ENCODE peak calls at places on chromosomes 12 and 14, in four cellular contexts. One of them, this sample, is unnamed.

GRCh38 chr12:113755098-113755497 is 211.0 kb downstream of the RBM19 start:
- DNase-seq in osteocyte: no peak
- DNase-seq in cardiac muscle cell: no peak
- DNase-seq in natural killer cell: no peak
- DNase-seq in this sample: no peak

GRCh38 chr14:106790189-106791036 is 1264.0 kb downstream of the TMEM121 start:
- DNase-seq in cardiac muscle cell: no peak
- DNase-seq in osteocyte: no peak
- DNase-seq in natural killer cell: peak; percentile 73
- DNase-seq in this sample: peak; percentile 53

GRCh38 chr12:131043401-131043871 is 89.7 kb downstream of the ADGRD1 start:
- DNase-seq in osteocyte: no peak
- DNase-seq in cardiac muscle cell: no peak
- DNase-seq in natural killer cell: no peak
- DNase-seq in this sample: no peak

GRCh38 chr12:93429852-93430251 is 11.9 kb downstream of the UBE2N start:
- DNase-seq in cardiac muscle cell: no peak
- DNase-seq in natural killer cell: no peak
- DNase-seq in osteocyte: no peak
- DNase-seq in this sample: no peak

GRCh38 chr12:68521321-68521839 is 89.3 kb upstream of the RAP1B start:
- DNase-seq in natural killer cell: no peak
- DNase-seq in cardiac muscle cell: no peak
- DNase-seq in osteocyte: no peak
- DNase-seq in this sample: no peak

GRCh38 chr12:2277492-2278153 is 224.8 kb downstream of the CACNA1C start:
- DNase-seq in osteocyte: no peak
- DNase-seq in cardiac muscle cell: no peak
- DNase-seq in natural killer cell: no peak
- DNase-seq in this sample: no peak

GRCh38 chr12:93753285-93753684 is 76.1 kb downstream of the CRADD start:
- DNase-seq in natural killer cell: no peak
- DNase-seq in cardiac muscle cell: no peak
- DNase-seq in osteocyte: no peak
- DNase-seq in this sample: no peak

GRCh38 chr12:21642707-21643389 is 14.8 kb downstream of the LDHB start:
- DNase-seq in natural killer cell: no peak
- DNase-seq in cardiac muscle cell: no peak
- DNase-seq in osteocyte: no peak
- DNase-seq in this sample: no peak

GRCh38 chr14:32896979-32897723 is 41.5 kb upstream of the NPAS3 start:
- DNase-seq in osteocyte: no peak
- DNase-seq in natural killer cell: no peak
- DNase-seq in cardiac muscle cell: no peak
- DNase-seq in this sample: no peak

GRCh38 chr14:68947802-68948201 is 31.3 kb downstream of the ACTN1 start:
- DNase-seq in cardiac muscle cell: peak; percentile 27
- DNase-seq in osteocyte: no peak
- DNase-seq in natural killer cell: no peak
- DNase-seq in this sample: no peak

GRCh38 chr12:75661927-75662326 is 150.5 kb upstream of the KRR1 start:
- DNase-seq in cardiac muscle cell: no peak
- DNase-seq in natural killer cell: no peak
- DNase-seq in osteocyte: no peak
- DNase-seq in this sample: no peak

GRCh38 chr12:66600805-66601392 is 78.0 kb downstream of the GRIP1 start:
- DNase-seq in osteocyte: no peak
- DNase-seq in natural killer cell: no peak
- DNase-seq in cardiac muscle cell: no peak
- DNase-seq in this sample: no peak

GRCh38 chr12:124379938-124380754 is 85.3 kb downstream of the RFLNA start:
- DNase-seq in osteocyte: peak; percentile 89
- DNase-seq in cardiac muscle cell: no peak
- DNase-seq in natural killer cell: no peak
- DNase-seq in this sample: no peak

GRCh38 chr14:78847801-78848200 is 677.6 kb downstream of the NRXN3 start:
- DNase-seq in natural killer cell: no peak
- DNase-seq in osteocyte: no peak
- DNase-seq in cardiac muscle cell: no peak
- DNase-seq in this sample: no peak

GRCh38 chr12:96399081-96399918 is 939 bp downstream of the CDK17 start:
- DNase-seq in osteocyte: peak; percentile 84
- DNase-seq in cardiac muscle cell: peak; percentile 67
- DNase-seq in natural killer cell: peak; percentile 81
- DNase-seq in this sample: peak; percentile 60

GRCh38 chr12:88746386-88746785 is 166.1 kb upstream of the KITLG start:
- DNase-seq in cardiac muscle cell: no peak
- DNase-seq in natural killer cell: no peak
- DNase-seq in osteocyte: no peak
- DNase-seq in this sample: no peak

GRCh38 chr12:120536064-120536791 is 2.1 kb downstream of the RNF10 start:
- DNase-seq in natural killer cell: no peak
- DNase-seq in cardiac muscle cell: no peak
- DNase-seq in osteocyte: no peak
- DNase-seq in this sample: peak; percentile 18

GRCh38 chr12:39620664-39621658 is 1.4 kb upstream of the ABCD2 start:
- DNase-seq in cardiac muscle cell: no peak
- DNase-seq in natural killer cell: no peak
- DNase-seq in osteocyte: no peak
- DNase-seq in this sample: no peak

GRCh38 chr14:32565256-32565655 is 236.2 kb downstream of the AKAP6 start:
- DNase-seq in osteocyte: no peak
- DNase-seq in cardiac muscle cell: peak; percentile 67
- DNase-seq in natural killer cell: no peak
- DNase-seq in this sample: no peak

GRCh38 chr14:89544636-89545301 is 127.7 kb upstream of the FOXN3 start:
- DNase-seq in natural killer cell: no peak
- DNase-seq in cardiac muscle cell: no peak
- DNase-seq in osteocyte: no peak
- DNase-seq in this sample: no peak

GRCh38 chr12:115354007-115354452 is 670.1 kb upstream of the TBX3 start:
- DNase-seq in osteocyte: peak; percentile 85
- DNase-seq in cardiac muscle cell: no peak
- DNase-seq in natural killer cell: no peak
- DNase-seq in this sample: no peak

GRCh38 chr12:16096273-16096849 is 181.1 kb downstream of the SLC15A5 start:
- DNase-seq in cardiac muscle cell: no peak
- DNase-seq in natural killer cell: no peak
- DNase-seq in osteocyte: no peak
- DNase-seq in this sample: no peak
- TF ChIP-seq CTCF in cardiac muscle cell: no peak
- TF ChIP-seq CTCF in natural killer cell: no peak
- TF ChIP-seq CTCF in osteocyte: no peak
- TF ChIP-seq CTCF in this sample: no peak

GRCh38 chr14:95876769-95877490 is at the start of gene TUNAR:
- DNase-seq in natural killer cell: no peak
- DNase-seq in osteocyte: no peak
- DNase-seq in cardiac muscle cell: peak; percentile 59
- DNase-seq in this sample: no peak
- TF ChIP-seq CTCF in natural killer cell: no peak
- TF ChIP-seq CTCF in osteocyte: no peak
- TF ChIP-seq CTCF in cardiac muscle cell: no peak
- TF ChIP-seq CTCF in this sample: no peak

GRCh38 chr12:71018682-71019081 is 98.1 kb upstream of the PTPRR start:
- DNase-seq in natural killer cell: no peak
- DNase-seq in osteocyte: no peak
- DNase-seq in cardiac muscle cell: no peak
- DNase-seq in this sample: no peak

GRCh38 chr12:71009414-71010142 is 89.0 kb upstream of the PTPRR start:
- DNase-seq in natural killer cell: no peak
- DNase-seq in cardiac muscle cell: no peak
- DNase-seq in osteocyte: no peak
- DNase-seq in this sample: no peak

GRCh38 chr12:71011261-71011660 is 90.7 kb upstream of the PTPRR start:
- DNase-seq in natural killer cell: no peak
- DNase-seq in cardiac muscle cell: no peak
- DNase-seq in osteocyte: no peak
- DNase-seq in this sample: no peak

GRCh38 chr12:71010143-71010479 is 89.6 kb upstream of the PTPRR start:
- DNase-seq in natural killer cell: no peak
- DNase-seq in cardiac muscle cell: no peak
- DNase-seq in osteocyte: no peak
- DNase-seq in this sample: no peak

DNA sequence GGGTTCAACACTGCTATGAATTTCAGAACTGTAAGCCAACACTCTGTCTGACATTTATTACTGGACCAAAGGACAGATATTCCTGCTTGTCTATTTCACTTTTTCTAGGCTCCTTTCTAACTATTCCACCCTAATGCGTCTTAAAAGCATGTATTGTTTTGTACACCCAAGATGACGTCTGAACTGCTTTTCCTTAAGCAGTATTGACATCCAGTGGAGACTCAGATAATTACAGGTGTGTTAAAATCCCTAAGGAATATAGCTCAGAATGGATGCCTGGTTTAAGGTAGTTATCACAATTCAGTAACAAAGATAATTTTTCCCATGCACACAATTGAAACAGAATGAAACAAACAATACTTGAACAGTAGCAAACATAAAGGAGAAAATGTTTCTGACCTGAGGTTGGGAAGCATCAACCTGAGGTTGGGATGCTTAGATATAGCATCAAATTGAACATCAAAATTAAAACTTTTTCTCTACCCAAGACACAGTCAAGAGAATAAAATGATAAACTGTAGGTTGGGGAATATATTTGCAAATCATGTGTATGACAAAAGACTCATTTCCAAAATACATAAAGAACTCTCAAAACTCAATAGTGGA is 93.7 kb upstream of the PTPRR start:
- DNase-seq in natural killer cell: no peak
- DNase-seq in cardiac muscle cell: peak; percentile 55
- DNase-seq in osteocyte: no peak
- DNase-seq in this sample: no peak
- TF ChIP-seq CTCF in natural killer cell: no peak
- TF ChIP-seq CTCF in cardiac muscle cell: peak; percentile 54
- TF ChIP-seq CTCF in osteocyte: peak; percentile 48
- TF ChIP-seq CTCF in this sample: no peak

GRCh38 chr14:104266643-104267575 is 128.5 kb downstream of the KIF26A start:
- DNase-seq in osteocyte: peak; percentile 79
- DNase-seq in cardiac muscle cell: no peak
- DNase-seq in natural killer cell: no peak
- DNase-seq in this sample: no peak

GRCh38 chr14:104267895-104268294 is 129.5 kb downstream of the KIF26A start:
- DNase-seq in natural killer cell: no peak
- DNase-seq in cardiac muscle cell: no peak
- DNase-seq in osteocyte: peak; percentile 62
- DNase-seq in this sample: no peak

GRCh38 chr14:104268295-104268694 is 129.9 kb downstream of the KIF26A start:
- DNase-seq in osteocyte: no peak
- DNase-seq in cardiac muscle cell: no peak
- DNase-seq in natural killer cell: no peak
- DNase-seq in this sample: no peak

GRCh38 chr14:104271394-104271793 is 133.0 kb downstream of the KIF26A start:
- DNase-seq in natural killer cell: no peak
- DNase-seq in osteocyte: no peak
- DNase-seq in cardiac muscle cell: no peak
- DNase-seq in this sample: no peak

DNA sequence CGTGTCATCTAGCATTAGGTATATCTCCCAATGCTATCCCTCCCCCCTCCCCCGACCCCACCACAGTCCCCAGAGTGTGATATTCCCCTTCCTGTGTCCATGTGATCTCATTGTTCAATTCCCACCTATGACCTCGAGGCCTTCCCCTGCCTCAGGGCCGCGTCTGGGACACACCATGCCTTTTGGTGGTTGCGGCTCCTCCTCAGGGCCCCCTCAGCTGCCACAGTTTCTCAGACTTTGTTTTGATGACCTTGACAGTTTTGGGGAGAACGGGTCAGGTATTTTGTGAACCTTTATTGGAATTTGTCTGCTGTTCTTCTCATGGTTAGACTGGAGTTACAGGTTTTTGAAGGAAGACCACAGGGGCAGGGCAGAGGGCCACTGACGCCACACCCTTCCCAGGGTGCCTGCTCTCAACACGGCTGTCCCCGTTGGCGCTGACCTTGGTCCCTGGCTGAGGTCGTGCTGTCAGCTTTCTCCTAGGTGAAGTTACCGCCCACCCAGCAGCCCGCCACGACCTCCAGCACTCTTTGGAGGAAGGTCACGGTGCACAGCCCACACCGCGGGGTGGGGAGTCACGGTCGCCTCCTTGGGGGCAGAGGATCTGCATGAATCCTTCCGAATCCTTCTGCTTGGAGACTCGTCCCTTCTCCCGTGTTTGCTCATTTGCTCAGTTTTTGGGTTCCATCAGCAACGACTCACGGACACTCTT is 130.5 kb downstream of the KIF26A start:
- DNase-seq in cardiac muscle cell: no peak
- DNase-seq in osteocyte: peak; percentile 81
- DNase-seq in natural killer cell: peak; percentile 10
- DNase-seq in this sample: no peak
- TF ChIP-seq CTCF in cardiac muscle cell: no peak
- TF ChIP-seq CTCF in osteocyte: no peak
- TF ChIP-seq CTCF in natural killer cell: no peak
- TF ChIP-seq CTCF in this sample: no peak

GRCh38 chr14:73467800-73468199 is 9.5 kb upstream of the NUMB start:
- DNase-seq in osteocyte: no peak
- DNase-seq in natural killer cell: no peak
- DNase-seq in cardiac muscle cell: no peak
- DNase-seq in this sample: no peak
- TF ChIP-seq CTCF in osteocyte: no peak
- TF ChIP-seq CTCF in natural killer cell: no peak
- TF ChIP-seq CTCF in cardiac muscle cell: no peak
- TF ChIP-seq CTCF in this sample: no peak

GRCh38 chr12:55515696-55516095 is 23.5 kb downstream of the OR6C68 start:
- DNase-seq in osteocyte: no peak
- DNase-seq in natural killer cell: no peak
- DNase-seq in cardiac muscle cell: no peak
- DNase-seq in this sample: no peak
- TF ChIP-seq CTCF in osteocyte: no peak
- TF ChIP-seq CTCF in natural killer cell: no peak
- TF ChIP-seq CTCF in cardiac muscle cell: no peak
- TF ChIP-seq CTCF in this sample: no peak